ENCODE peak calls at places on chromosomes 13 and 19, in four cellular contexts. One of them, this sample, is unnamed.

GRCh38 chr19:38483016-38483630 is 49.6 kb downstream of the RYR1 start:
- DNase-seq in OCI-LY7: no peak
- DNase-seq in BJ: no peak
- DNase-seq in cardiac muscle cell: no peak
- DNase-seq in this sample: no peak

GRCh38 chr19:6241056-6241455 is 38.7 kb downstream of the MLLT1 start:
- DNase-seq in OCI-LY7: no peak
- DNase-seq in BJ: no peak
- DNase-seq in cardiac muscle cell: no peak
- DNase-seq in this sample: no peak

GRCh38 chr13:67143544-67144115 is 86.5 kb downstream of the PCDH9 start:
- DNase-seq in OCI-LY7: no peak
- DNase-seq in cardiac muscle cell: no peak
- DNase-seq in BJ: no peak
- DNase-seq in this sample: no peak

GRCh38 chr19:55622242-55622969 is 2.0 kb downstream of the ZNF784 start:
- DNase-seq in cardiac muscle cell: no peak
- DNase-seq in BJ: no peak
- DNase-seq in OCI-LY7: no peak
- DNase-seq in this sample: no peak

GRCh38 chr19:16922592-16922934 is 33.8 kb downstream of the F2RL3 start:
- DNase-seq in cardiac muscle cell: no peak
- DNase-seq in BJ: no peak
- DNase-seq in OCI-LY7: no peak
- DNase-seq in this sample: no peak

GRCh38 chr13:99834246-99834645 is 137.3 kb downstream of the ZIC5 start:
- DNase-seq in OCI-LY7: no peak
- DNase-seq in cardiac muscle cell: no peak
- DNase-seq in BJ: no peak
- DNase-seq in this sample: no peak

GRCh38 chr19:29806098-29806866 is 5.5 kb upstream of the CCNE1 start:
- DNase-seq in BJ: no peak
- DNase-seq in cardiac muscle cell: peak
- DNase-seq in OCI-LY7: no peak
- DNase-seq in this sample: peak

GRCh38 chr19:16371540-16371986 is 46.9 kb downstream of the KLF2 start:
- DNase-seq in OCI-LY7: peak
- DNase-seq in cardiac muscle cell: no peak
- DNase-seq in BJ: no peak
- DNase-seq in this sample: no peak

GRCh38 chr13:76936736-76937135 is 11.6 kb upstream of the ACOD1 start:
- DNase-seq in cardiac muscle cell: no peak
- DNase-seq in OCI-LY7: no peak
- DNase-seq in BJ: no peak
- DNase-seq in this sample: no peak

GRCh38 chr13:63336549-63336948 is 1920.9 kb upstream of the PCDH20 start:
- DNase-seq in cardiac muscle cell: no peak
- DNase-seq in OCI-LY7: no peak
- DNase-seq in BJ: no peak
- DNase-seq in this sample: no peak

GRCh38 chr13:40770934-40771618 is at the start of gene MRPS31:
- DNase-seq in BJ: peak
- DNase-seq in cardiac muscle cell: peak
- DNase-seq in OCI-LY7: peak
- DNase-seq in this sample: peak

GRCh38 chr19:5826531-5827341 is 12.8 kb downstream of the FUT6 start:
- DNase-seq in OCI-LY7: peak
- DNase-seq in BJ: no peak
- DNase-seq in cardiac muscle cell: peak
- DNase-seq in this sample: no peak

GRCh38 chr13:29402168-29402621 is 193.3 kb downstream of the SLC7A1 start:
- DNase-seq in OCI-LY7: no peak
- DNase-seq in BJ: no peak
- DNase-seq in cardiac muscle cell: no peak
- DNase-seq in this sample: no peak

GRCh38 chr19:55283548-55284393 is at the start of gene BRSK1:
- DNase-seq in cardiac muscle cell: peak
- DNase-seq in BJ: no peak
- DNase-seq in OCI-LY7: peak
- DNase-seq in this sample: no peak

GRCh38 chr19:40274585-40275544 is 10.3 kb downstream of the AKT2 start:
- DNase-seq in BJ: no peak
- DNase-seq in cardiac muscle cell: no peak
- DNase-seq in OCI-LY7: peak
- DNase-seq in this sample: no peak
- H3K4me3 ChIP-seq in BJ: no peak
- H3K4me3 ChIP-seq in cardiac muscle cell: no peak
- H3K4me3 ChIP-seq in OCI-LY7: peak
- H3K4me3 ChIP-seq in this sample: no peak

GRCh38 chr13:52737451-52737850 is 2.2 kb downstream of the CNMD start:
- DNase-seq in cardiac muscle cell: no peak
- DNase-seq in BJ: no peak
- DNase-seq in OCI-LY7: no peak
- DNase-seq in this sample: no peak

GRCh38 chr13:52736891-52737290 is 2.7 kb downstream of the CNMD start:
- DNase-seq in cardiac muscle cell: no peak
- DNase-seq in BJ: no peak
- DNase-seq in OCI-LY7: no peak
- DNase-seq in this sample: no peak

GRCh38 chr13:52737900-52738299 is 1.7 kb downstream of the CNMD start:
- DNase-seq in cardiac muscle cell: no peak
- DNase-seq in BJ: no peak
- DNase-seq in OCI-LY7: no peak
- DNase-seq in this sample: peak

GRCh38 chr13:52739468-52740071 is at the start of gene CNMD:
- DNase-seq in cardiac muscle cell: peak
- DNase-seq in OCI-LY7: no peak
- DNase-seq in BJ: no peak
- DNase-seq in this sample: no peak

GRCh38 chr13:52738719-52739467 is 727 bp downstream of the CNMD start:
- DNase-seq in BJ: no peak
- DNase-seq in cardiac muscle cell: peak
- DNase-seq in OCI-LY7: no peak
- DNase-seq in this sample: no peak
- TF ChIP-seq CTCF in BJ: peak
- TF ChIP-seq CTCF in cardiac muscle cell: peak
- TF ChIP-seq CTCF in OCI-LY7: no peak
- TF ChIP-seq CTCF in this sample: peak

GRCh38 chr13:85411608-85412007 is 387.6 kb downstream of the SLITRK6 start:
- DNase-seq in BJ: no peak
- DNase-seq in cardiac muscle cell: no peak
- DNase-seq in OCI-LY7: no peak
- DNase-seq in this sample: no peak

GRCh38 chr13:85405316-85405897 is 393.8 kb downstream of the SLITRK6 start:
- DNase-seq in cardiac muscle cell: no peak
- DNase-seq in OCI-LY7: no peak
- DNase-seq in BJ: no peak
- DNase-seq in this sample: no peak

GRCh38 chr13:85408415-85408814 is 390.8 kb downstream of the SLITRK6 start:
- DNase-seq in cardiac muscle cell: no peak
- DNase-seq in BJ: no peak
- DNase-seq in OCI-LY7: no peak
- DNase-seq in this sample: no peak

GRCh38 chr13:85406269-85406975 is 392.8 kb downstream of the SLITRK6 start:
- DNase-seq in cardiac muscle cell: no peak
- DNase-seq in OCI-LY7: no peak
- DNase-seq in BJ: no peak
- DNase-seq in this sample: no peak
- H3K4me3 ChIP-seq in cardiac muscle cell: no peak
- H3K4me3 ChIP-seq in OCI-LY7: no peak
- H3K4me3 ChIP-seq in BJ: no peak
- H3K4me3 ChIP-seq in this sample: no peak

DNA sequence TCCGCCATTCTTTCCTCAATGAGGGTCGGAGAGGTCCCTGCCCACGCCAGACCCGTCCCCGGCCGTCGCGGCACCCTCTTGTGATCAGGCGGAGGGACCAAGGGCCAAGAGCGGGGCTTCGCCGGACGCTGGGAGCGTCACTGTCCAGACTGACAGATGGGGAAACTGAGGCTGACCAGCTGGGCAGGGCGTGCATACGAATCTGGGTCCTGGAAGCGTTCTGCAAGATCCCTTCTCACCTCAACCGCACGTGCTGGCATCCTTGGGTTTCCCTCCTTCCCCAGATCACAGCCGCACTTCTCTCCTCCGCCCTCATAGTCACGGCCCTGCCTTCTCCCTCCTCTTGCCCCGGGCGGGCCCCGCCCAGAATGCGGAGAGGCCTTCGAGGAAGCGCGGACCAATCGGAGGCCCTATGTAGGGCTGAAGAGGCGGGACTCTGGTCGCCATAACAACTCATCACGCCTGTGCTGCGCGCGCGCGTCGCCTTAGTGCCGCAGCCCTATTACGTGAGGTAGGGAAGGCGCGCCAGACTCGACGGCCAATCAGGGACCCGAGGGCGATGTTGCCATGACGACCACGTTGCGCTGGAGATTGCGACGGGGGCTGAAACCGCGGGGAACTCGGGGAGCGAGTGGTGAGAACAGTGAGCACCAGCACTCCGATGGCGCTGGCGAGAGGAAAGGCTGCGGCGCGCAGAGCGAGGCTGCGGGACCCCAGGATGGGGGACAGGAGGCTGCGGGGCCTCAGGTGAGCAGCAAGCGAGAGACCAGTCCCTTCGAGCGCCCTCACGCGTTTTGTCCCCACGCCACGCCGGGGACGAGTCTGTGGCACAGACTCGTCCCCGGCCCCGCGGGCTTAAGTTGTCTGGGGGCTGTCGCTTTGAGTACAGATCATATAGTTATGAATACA is 5.7 kb downstream of the RNF225 start:
- DNase-seq in BJ: peak
- DNase-seq in OCI-LY7: peak
- DNase-seq in cardiac muscle cell: peak
- DNase-seq in this sample: peak
- TF ChIP-seq CTCF in BJ: peak
- TF ChIP-seq CTCF in OCI-LY7: peak
- TF ChIP-seq CTCF in cardiac muscle cell: peak
- TF ChIP-seq CTCF in this sample: peak

GRCh38 chr13:49441312-49441711 is 2.6 kb downstream of the CAB39L start:
- DNase-seq in BJ: no peak
- DNase-seq in OCI-LY7: no peak
- DNase-seq in cardiac muscle cell: no peak
- DNase-seq in this sample: no peak

GRCh38 chr13:49436890-49437289 is 7.0 kb downstream of the CAB39L start:
- DNase-seq in OCI-LY7: peak
- DNase-seq in cardiac muscle cell: peak
- DNase-seq in BJ: no peak
- DNase-seq in this sample: no peak

GRCh38 chr13:49439609-49440008 is 4.3 kb downstream of the CAB39L start:
- DNase-seq in OCI-LY7: peak
- DNase-seq in BJ: no peak
- DNase-seq in cardiac muscle cell: no peak
- DNase-seq in this sample: no peak

GRCh38 chr13:49437705-49438104 is 6.2 kb downstream of the CAB39L start:
- DNase-seq in BJ: no peak
- DNase-seq in OCI-LY7: no peak
- DNase-seq in cardiac muscle cell: no peak
- DNase-seq in this sample: no peak

GRCh38 chr13:49435992-49436391 is 7.9 kb downstream of the CAB39L start:
- DNase-seq in BJ: no peak
- DNase-seq in OCI-LY7: no peak
- DNase-seq in cardiac muscle cell: no peak
- DNase-seq in this sample: no peak
- H3K4me3 ChIP-seq in BJ: no peak
- H3K4me3 ChIP-seq in OCI-LY7: no peak
- H3K4me3 ChIP-seq in cardiac muscle cell: no peak
- H3K4me3 ChIP-seq in this sample: no peak

GRCh38 chr13:79423340-79423739 is 17.3 kb upstream of the RBM26 start:
- DNase-seq in cardiac muscle cell: no peak
- DNase-seq in BJ: no peak
- DNase-seq in OCI-LY7: no peak
- DNase-seq in this sample: no peak

GRCh38 chr13:79427265-79427664 is 21.2 kb upstream of the RBM26 start:
- DNase-seq in BJ: no peak
- DNase-seq in OCI-LY7: no peak
- DNase-seq in cardiac muscle cell: no peak
- DNase-seq in this sample: no peak

GRCh38 chr13:79429309-79429708 is 23.3 kb upstream of the RBM26 start:
- DNase-seq in BJ: no peak
- DNase-seq in cardiac muscle cell: no peak
- DNase-seq in OCI-LY7: no peak
- DNase-seq in this sample: no peak

DNA sequence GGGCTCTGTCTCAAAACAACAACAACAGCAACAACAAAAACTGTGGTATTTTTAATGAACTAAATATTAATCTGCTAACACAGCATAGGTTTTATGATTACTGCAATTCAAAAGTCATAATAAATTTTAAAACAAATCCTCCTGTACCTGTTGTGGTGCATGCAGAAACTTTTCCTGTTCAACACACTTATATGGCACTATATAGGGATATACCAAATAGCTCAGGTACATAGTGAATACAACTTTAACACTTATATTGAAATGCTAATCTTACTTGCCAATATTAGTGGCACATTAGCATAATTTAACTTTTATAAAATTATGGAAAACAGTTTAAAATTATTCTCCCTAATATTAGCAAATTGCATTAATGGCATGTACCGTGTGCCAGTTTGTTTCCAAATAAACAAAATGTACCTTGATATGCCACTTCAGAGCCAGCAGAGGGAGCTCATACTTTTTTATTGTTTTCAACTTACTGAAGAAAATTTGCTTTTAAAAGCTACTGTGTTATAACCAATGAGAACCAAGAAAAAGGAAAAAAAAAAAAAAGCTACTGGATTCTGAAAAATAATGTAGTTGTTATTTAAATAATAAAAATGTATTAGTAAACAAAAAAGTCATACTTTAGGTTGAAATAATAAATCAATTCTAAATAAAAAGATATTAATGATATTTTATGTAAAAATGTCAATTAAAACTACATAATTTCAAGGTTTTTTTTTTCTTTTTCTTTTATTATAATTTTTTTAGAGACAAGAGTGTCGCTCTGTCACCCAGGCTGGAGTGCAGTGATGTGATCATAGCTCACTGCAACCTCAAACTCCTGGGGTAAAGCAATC is 18.0 kb upstream of the RBM26 start:
- DNase-seq in BJ: no peak
- DNase-seq in cardiac muscle cell: peak
- DNase-seq in OCI-LY7: peak
- DNase-seq in this sample: no peak
- TF ChIP-seq CTCF in BJ: peak
- TF ChIP-seq CTCF in cardiac muscle cell: peak
- TF ChIP-seq CTCF in OCI-LY7: peak
- TF ChIP-seq CTCF in this sample: peak

DNA sequence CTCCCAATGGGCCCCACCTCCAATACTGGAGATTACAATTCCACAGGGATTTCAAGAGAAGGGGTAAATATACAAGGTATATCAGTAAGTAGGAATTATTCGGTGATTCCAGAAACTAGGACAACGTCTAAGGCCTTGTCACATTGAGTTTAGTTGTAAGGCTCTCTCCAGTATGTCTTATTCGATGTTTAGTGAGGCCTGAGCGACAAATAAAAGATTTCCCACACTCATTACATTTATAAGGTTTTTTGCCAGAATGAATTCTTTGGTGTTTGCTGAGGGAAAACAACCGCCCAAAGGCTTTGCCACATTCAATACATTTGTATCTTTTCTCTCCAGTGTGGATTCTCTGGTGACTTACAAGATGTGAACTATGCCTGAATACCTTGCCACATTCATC is 19.1 kb upstream of the ZNF841 start:
- DNase-seq in cardiac muscle cell: no peak
- DNase-seq in OCI-LY7: no peak
- DNase-seq in BJ: no peak
- DNase-seq in this sample: no peak
- H3K4me3 ChIP-seq in cardiac muscle cell: no peak
- H3K4me3 ChIP-seq in OCI-LY7: no peak
- H3K4me3 ChIP-seq in BJ: no peak
- H3K4me3 ChIP-seq in this sample: no peak

GRCh38 chr13:23512762-23513395 is 57.3 kb upstream of the TNFRSF19 start:
- DNase-seq in OCI-LY7: no peak
- DNase-seq in cardiac muscle cell: no peak
- DNase-seq in BJ: no peak
- DNase-seq in this sample: no peak
- TF ChIP-seq CTCF in OCI-LY7: peak
- TF ChIP-seq CTCF in cardiac muscle cell: peak
- TF ChIP-seq CTCF in BJ: no peak
- TF ChIP-seq CTCF in this sample: peak